ENCODE peak calls at places on chromosomes 4 and X, in six cellular contexts. One of them, this sample, is unnamed.

GRCh38 chr4:4969298-4969697 is 50.0 kb downstream of the CYTL1 start:
- DNase-seq in fibroblast of lung: peak; percentile 11
- DNase-seq in MM.1S: no peak
- DNase-seq in HepG2: no peak
- DNase-seq in endothelial cell of umbilical vein: no peak
- DNase-seq in astrocyte: no peak
- DNase-seq in this sample: no peak

GRCh38 chrX:105260291-105261043 is 40.0 kb upstream of the TEX13A start:
- DNase-seq in fibroblast of lung: no peak
- DNase-seq in MM.1S: no peak
- DNase-seq in HepG2: no peak
- DNase-seq in endothelial cell of umbilical vein: no peak
- DNase-seq in astrocyte: no peak
- DNase-seq in this sample: no peak

GRCh38 chr4:5710962-5711478 is at the start of gene EVC:
- DNase-seq in fibroblast of lung: peak; percentile 81
- DNase-seq in MM.1S: peak; percentile 69
- DNase-seq in HepG2: peak; percentile 54
- DNase-seq in endothelial cell of umbilical vein: peak; percentile 67
- DNase-seq in astrocyte: peak; percentile 67
- DNase-seq in this sample: peak; percentile 82

GRCh38 chrX:16511776-16512400 is 138.1 kb upstream of the S100G start:
- DNase-seq in fibroblast of lung: peak; percentile 11
- DNase-seq in MM.1S: no peak
- DNase-seq in HepG2: no peak
- DNase-seq in endothelial cell of umbilical vein: peak; percentile 39
- DNase-seq in astrocyte: peak; percentile 20
- DNase-seq in this sample: peak; percentile 67

GRCh38 chrX:66675541-66675940 is 36.7 kb upstream of the EDA2R start:
- DNase-seq in fibroblast of lung: no peak
- DNase-seq in MM.1S: no peak
- DNase-seq in HepG2: no peak
- DNase-seq in endothelial cell of umbilical vein: no peak
- DNase-seq in astrocyte: peak; percentile 4
- DNase-seq in this sample: no peak

GRCh38 chrX:23773601-23774175 is 9.3 kb upstream of the SAT1 start:
- DNase-seq in fibroblast of lung: no peak
- DNase-seq in MM.1S: peak; percentile 62
- DNase-seq in HepG2: no peak
- DNase-seq in endothelial cell of umbilical vein: peak; percentile 76
- DNase-seq in astrocyte: no peak
- DNase-seq in this sample: no peak

GRCh38 chr4:121696140-121696640 is 590 bp downstream of the ANXA5 start:
- DNase-seq in fibroblast of lung: peak; percentile 87
- DNase-seq in MM.1S: peak; percentile 59
- DNase-seq in HepG2: peak; percentile 39
- DNase-seq in endothelial cell of umbilical vein: peak; percentile 69
- DNase-seq in astrocyte: peak; percentile 79
- DNase-seq in this sample: peak; percentile 78

GRCh38 chr4:48698029-48698901 is 81.8 kb downstream of the FRYL start:
- DNase-seq in fibroblast of lung: peak; percentile 86
- DNase-seq in MM.1S: no peak
- DNase-seq in HepG2: peak; percentile 75
- DNase-seq in endothelial cell of umbilical vein: peak; percentile 87
- DNase-seq in astrocyte: peak; percentile 85
- DNase-seq in this sample: peak; percentile 76

GRCh38 chr4:141416677-141417363 is 196.1 kb downstream of the ZNF330 start:
- DNase-seq in fibroblast of lung: peak; percentile 49
- DNase-seq in MM.1S: no peak
- DNase-seq in HepG2: no peak
- DNase-seq in endothelial cell of umbilical vein: no peak
- DNase-seq in astrocyte: peak; percentile 63
- DNase-seq in this sample: no peak

GRCh38 chrX:39877919-39878318 is 219.8 kb downstream of the BCOR start:
- DNase-seq in fibroblast of lung: no peak
- DNase-seq in MM.1S: no peak
- DNase-seq in HepG2: no peak
- DNase-seq in endothelial cell of umbilical vein: no peak
- DNase-seq in astrocyte: no peak
- DNase-seq in this sample: no peak

GRCh38 chr4:39770005-39770404 is 72.1 kb downstream of the UBE2K start:
- DNase-seq in fibroblast of lung: no peak
- DNase-seq in MM.1S: no peak
- DNase-seq in HepG2: no peak
- DNase-seq in endothelial cell of umbilical vein: no peak
- DNase-seq in astrocyte: no peak
- DNase-seq in this sample: no peak

GRCh38 chr4:99417125-99417524 is 18.0 kb downstream of the ADH7 start:
- DNase-seq in fibroblast of lung: no peak
- DNase-seq in MM.1S: no peak
- DNase-seq in HepG2: no peak
- DNase-seq in endothelial cell of umbilical vein: no peak
- DNase-seq in astrocyte: no peak
- DNase-seq in this sample: no peak

GRCh38 chr4:11301075-11301660 is 127.5 kb downstream of the HS3ST1 start:
- DNase-seq in fibroblast of lung: no peak
- DNase-seq in MM.1S: no peak
- DNase-seq in HepG2: no peak
- DNase-seq in endothelial cell of umbilical vein: no peak
- DNase-seq in astrocyte: no peak
- DNase-seq in this sample: peak; percentile 5

GRCh38 chrX:20863649-20864048 is 510.6 kb upstream of the CNKSR2 start:
- DNase-seq in fibroblast of lung: no peak
- DNase-seq in MM.1S: no peak
- DNase-seq in HepG2: no peak
- DNase-seq in endothelial cell of umbilical vein: no peak
- DNase-seq in astrocyte: no peak
- DNase-seq in this sample: no peak

GRCh38 chrX:48083212-48083611 is 11.8 kb upstream of the ZNF630 start:
- DNase-seq in fibroblast of lung: peak; percentile 53
- DNase-seq in MM.1S: peak; percentile 42
- DNase-seq in HepG2: peak; percentile 6
- DNase-seq in endothelial cell of umbilical vein: peak; percentile 53
- DNase-seq in astrocyte: peak; percentile 10
- DNase-seq in this sample: peak; percentile 53

GRCh38 chrX:1124531-1124930 is 87.9 kb downstream of the CRLF2 start:
- DNase-seq in fibroblast of lung: no peak
- DNase-seq in MM.1S: no peak
- DNase-seq in HepG2: no peak
- DNase-seq in endothelial cell of umbilical vein: no peak
- DNase-seq in astrocyte: no peak
- DNase-seq in this sample: no peak

GRCh38 chrX:55142206-55142918 is 53.5 kb downstream of the PAGE2 start:
- DNase-seq in fibroblast of lung: no peak
- DNase-seq in MM.1S: no peak
- DNase-seq in HepG2: peak; percentile 79
- DNase-seq in endothelial cell of umbilical vein: no peak
- DNase-seq in astrocyte: no peak
- DNase-seq in this sample: peak; percentile 16

GRCh38 chr4:150117094-150117493 is 38.8 kb downstream of the DCLK2 start:
- DNase-seq in fibroblast of lung: no peak
- DNase-seq in MM.1S: no peak
- DNase-seq in HepG2: no peak
- DNase-seq in endothelial cell of umbilical vein: no peak
- DNase-seq in astrocyte: peak; percentile 77
- DNase-seq in this sample: no peak

GRCh38 chrX:70494441-70494840 is 49.8 kb downstream of the DLG3 start:
- DNase-seq in fibroblast of lung: no peak
- DNase-seq in MM.1S: no peak
- DNase-seq in HepG2: no peak
- DNase-seq in endothelial cell of umbilical vein: no peak
- DNase-seq in astrocyte: no peak
- DNase-seq in this sample: no peak

GRCh38 chr4:19945979-19946380 is 305.7 kb upstream of the SLIT2 start:
- DNase-seq in fibroblast of lung: peak; percentile 99
- DNase-seq in MM.1S: no peak
- DNase-seq in HepG2: no peak
- DNase-seq in endothelial cell of umbilical vein: peak; percentile 84
- DNase-seq in astrocyte: peak; percentile 100
- DNase-seq in this sample: peak; percentile 19

GRCh38 chr4:74293558-74293957 is 14.7 kb upstream of the EPGN start:
- DNase-seq in fibroblast of lung: no peak
- DNase-seq in MM.1S: no peak
- DNase-seq in HepG2: no peak
- DNase-seq in endothelial cell of umbilical vein: no peak
- DNase-seq in astrocyte: peak; percentile 13
- DNase-seq in this sample: no peak

GRCh38 chr4:183721207-183722081 is 62.4 kb downstream of the TRAPPC11 start:
- DNase-seq in fibroblast of lung: peak; percentile 60
- DNase-seq in MM.1S: peak; percentile 74
- DNase-seq in HepG2: peak; percentile 96
- DNase-seq in endothelial cell of umbilical vein: peak; percentile 68
- DNase-seq in astrocyte: peak; percentile 6
- DNase-seq in this sample: peak; percentile 45

GRCh38 chr4:65023877-65024670 is 614.8 kb upstream of the TECRL start:
- DNase-seq in fibroblast of lung: no peak
- DNase-seq in MM.1S: no peak
- DNase-seq in HepG2: no peak
- DNase-seq in endothelial cell of umbilical vein: no peak
- DNase-seq in astrocyte: no peak
- DNase-seq in this sample: no peak

GRCh38 chrX:9912341-9912740 is 54.8 kb upstream of the CLDN34 start:
- DNase-seq in fibroblast of lung: peak; percentile 66
- DNase-seq in MM.1S: no peak
- DNase-seq in HepG2: no peak
- DNase-seq in endothelial cell of umbilical vein: no peak
- DNase-seq in astrocyte: peak; percentile 20
- DNase-seq in this sample: no peak

DNA sequence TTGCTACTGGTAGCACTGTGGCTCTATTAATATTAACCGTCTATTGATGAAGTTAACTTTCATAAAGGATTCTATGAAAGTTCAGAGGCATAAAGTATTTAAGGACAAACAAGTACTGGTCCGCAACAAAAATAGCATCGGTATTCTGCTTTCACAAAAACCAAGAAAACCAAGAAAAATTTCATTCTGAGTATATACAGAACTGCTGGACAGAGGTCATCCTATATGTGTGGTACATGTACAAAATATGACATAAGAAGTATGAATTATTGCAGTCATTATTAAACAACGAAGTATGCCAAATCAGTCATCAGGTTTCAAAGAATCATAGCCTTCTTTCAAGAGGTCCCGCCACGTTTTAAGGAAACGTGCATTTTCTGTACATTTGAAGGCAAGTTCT is 2.4 kb downstream of the C4orf46 start:
- DNase-seq in fibroblast of lung: no peak
- DNase-seq in MM.1S: no peak
- DNase-seq in HepG2: no peak
- DNase-seq in endothelial cell of umbilical vein: no peak
- DNase-seq in astrocyte: no peak
- DNase-seq in this sample: no peak
- H3K36me3 ChIP-seq in fibroblast of lung: no peaks in the 10 kb centered on the region
- H3K36me3 ChIP-seq in MM.1S: no peaks in the 10 kb centered on the region
- H3K36me3 ChIP-seq in HepG2: no peaks in the 10 kb centered on the region
- H3K36me3 ChIP-seq in endothelial cell of umbilical vein: no peaks in the 10 kb centered on the region
- H3K36me3 ChIP-seq in astrocyte: no peaks in the 10 kb centered on the region
- H3K36me3 ChIP-seq in this sample: no peaks in the 10 kb centered on the region

GRCh38 chrX:107508925-107509324 is 59.5 kb downstream of the FRMPD3 start:
- DNase-seq in fibroblast of lung: no peak
- DNase-seq in MM.1S: no peak
- DNase-seq in HepG2: no peak
- DNase-seq in endothelial cell of umbilical vein: no peak
- DNase-seq in astrocyte: no peak
- DNase-seq in this sample: no peak

GRCh38 chrX:107507744-107508117 is 58.3 kb downstream of the FRMPD3 start:
- DNase-seq in fibroblast of lung: no peak
- DNase-seq in MM.1S: no peak
- DNase-seq in HepG2: no peak
- DNase-seq in endothelial cell of umbilical vein: no peak
- DNase-seq in astrocyte: no peak
- DNase-seq in this sample: no peak

GRCh38 chrX:107506596-107507031 is 57.2 kb downstream of the FRMPD3 start:
- DNase-seq in fibroblast of lung: no peak
- DNase-seq in MM.1S: no peak
- DNase-seq in HepG2: no peak
- DNase-seq in endothelial cell of umbilical vein: no peak
- DNase-seq in astrocyte: no peak
- DNase-seq in this sample: no peak

GRCh38 chrX:107505223-107505622 is 55.8 kb downstream of the FRMPD3 start:
- DNase-seq in fibroblast of lung: no peak
- DNase-seq in MM.1S: no peak
- DNase-seq in HepG2: peak; percentile 1
- DNase-seq in endothelial cell of umbilical vein: no peak
- DNase-seq in astrocyte: no peak
- DNase-seq in this sample: no peak

DNA sequence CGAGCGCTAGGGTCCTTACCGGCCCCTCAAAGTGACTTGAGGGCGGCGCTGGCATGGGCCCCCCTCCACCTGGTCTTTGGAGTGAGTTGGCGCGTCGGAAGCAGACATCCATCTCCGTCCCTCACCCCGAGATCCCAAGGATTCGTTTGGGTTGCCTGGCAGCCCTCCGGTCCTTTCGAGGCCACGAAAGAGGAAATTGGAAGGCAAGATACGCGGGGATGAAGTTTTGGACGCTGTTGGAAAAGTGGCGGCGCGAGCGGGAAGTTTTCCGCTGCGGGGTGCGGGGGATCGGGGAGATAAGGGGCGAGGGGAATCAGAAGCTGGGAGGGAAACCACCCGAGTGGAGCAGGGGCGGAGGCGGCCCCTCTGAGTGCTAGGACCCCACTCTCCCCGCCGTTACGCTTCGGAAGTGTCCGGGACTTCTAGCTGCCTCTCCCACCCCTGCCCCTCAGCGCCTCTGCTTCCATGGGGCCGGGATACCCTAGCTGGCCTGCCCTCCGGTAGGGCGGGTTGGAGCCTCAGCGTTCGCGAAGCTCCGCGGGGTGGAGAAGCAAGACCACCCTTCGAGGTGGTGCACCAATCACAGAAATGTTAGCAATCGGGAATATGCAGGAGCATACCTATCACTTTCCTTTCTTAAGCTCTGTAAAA is 57.8 kb downstream of the FRMPD3 start:
- DNase-seq in fibroblast of lung: no peak
- DNase-seq in MM.1S: no peak
- DNase-seq in HepG2: no peak
- DNase-seq in endothelial cell of umbilical vein: no peak
- DNase-seq in astrocyte: no peak
- DNase-seq in this sample: no peak
- TF ChIP-seq EZH2 in fibroblast of lung: no peak
- TF ChIP-seq EZH2 in MM.1S: no peak
- TF ChIP-seq EZH2 in HepG2: no peak
- TF ChIP-seq EZH2 in endothelial cell of umbilical vein: peak; percentile 19
- TF ChIP-seq EZH2 in astrocyte: peak; percentile 45
- TF ChIP-seq EZH2 in this sample: peak; percentile 44

DNA sequence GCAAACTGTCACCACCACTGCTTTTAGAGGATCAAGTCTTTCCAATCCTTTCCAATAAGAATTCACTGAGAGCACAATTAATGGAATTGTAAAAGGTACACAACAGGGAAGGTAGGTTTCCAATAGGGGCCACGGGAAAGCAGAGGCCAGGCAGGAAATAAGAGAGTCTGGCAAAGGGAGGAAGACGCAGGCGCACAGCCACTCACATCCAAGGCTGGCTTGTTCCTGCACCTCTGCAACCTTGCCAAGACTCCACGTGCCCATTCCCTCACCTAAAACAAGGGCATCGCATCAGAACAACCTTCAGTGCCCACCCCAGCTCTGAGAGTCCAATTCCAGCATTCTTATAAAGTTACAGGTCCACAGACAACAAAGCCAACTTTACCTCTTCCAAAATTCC is 81.2 kb downstream of the AFAP1 start:
- DNase-seq in fibroblast of lung: no peak
- DNase-seq in MM.1S: no peak
- DNase-seq in HepG2: no peak
- DNase-seq in endothelial cell of umbilical vein: no peak
- DNase-seq in astrocyte: no peak
- DNase-seq in this sample: no peak
- H3K36me3 ChIP-seq in fibroblast of lung: peaks cover 12% of the 10 kb centered on the region
- H3K36me3 ChIP-seq in MM.1S: no peaks in the 10 kb centered on the region
- H3K36me3 ChIP-seq in HepG2: no peaks in the 10 kb centered on the region
- H3K36me3 ChIP-seq in endothelial cell of umbilical vein: peaks cover 11% of the 10 kb centered on the region
- H3K36me3 ChIP-seq in astrocyte: peaks cover 39% of the 10 kb centered on the region
- H3K36me3 ChIP-seq in this sample: no peaks in the 10 kb centered on the region

GRCh38 chr4:154492288-154492687 is 689 bp upstream of the DCHS2 start:
- DNase-seq in fibroblast of lung: no peak
- DNase-seq in MM.1S: no peak
- DNase-seq in HepG2: no peak
- DNase-seq in endothelial cell of umbilical vein: no peak
- DNase-seq in astrocyte: no peak
- DNase-seq in this sample: no peak
- TF ChIP-seq EZH2 in fibroblast of lung: no peak
- TF ChIP-seq EZH2 in MM.1S: no peak
- TF ChIP-seq EZH2 in HepG2: no peak
- TF ChIP-seq EZH2 in endothelial cell of umbilical vein: no peak
- TF ChIP-seq EZH2 in astrocyte: no peak
- TF ChIP-seq EZH2 in this sample: no peak

This sample was measured in hepatocyte.